ENCODE peak calls at places on chromosomes 7 and 10, in four cellular contexts. W, S, P and X are unnamed samples.

GRCh38 chr10:1706711-1707110 is 30.6 kb downstream of the ADARB2 start:
- DNase-seq in S (no peak), W (no peak), P (no peak), X (no peak)

GRCh38 chr10:91838199-91838598 is 40.0 kb downstream of the TNKS2 start:
- DNase-seq in S (peak; percentile 9), P (no peak), W (no peak), X (no peak)

GRCh38 chr7:45979275-45980180 is 58.5 kb upstream of the IGFBP3 start:
- DNase-seq in W (no peak), P (no peak), S (no peak), X (no peak)

GRCh38 chr10:11563936-11564335 is 47.5 kb downstream of the USP6NL start:
- DNase-seq in P (no peak), W (no peak), S (no peak), X (peak; percentile 44)

GRCh38 chr10:112958275-112958995 is 8.4 kb downstream of the TCF7L2 start:
- DNase-seq in W (no peak), S (no peak), P (peak; percentile 97), X (no peak)

GRCh38 chr10:95356-96115 is 39.7 kb upstream of the ZMYND11 start:
- DNase-seq in P (no peak), S (no peak), W (no peak), X (no peak)

GRCh38 chr7:50595538-50596102 is 30.4 kb upstream of the DDC start:
- DNase-seq in S (peak; percentile 44), W (no peak), P (peak; percentile 34), X (peak; percentile 29)

GRCh38 chr10:124864421-124865193 is 63.0 kb downstream of the ABRAXAS2 start:
- DNase-seq in S (no peak), W (no peak), P (no peak), X (no peak)

GRCh38 chr7:16644987-16645592 is 464 bp downstream of the ANKMY2 start:
- DNase-seq in W (no peak), P (no peak), S (peak; percentile 46), X (no peak)

GRCh38 chr7:129517931-129518330 is 15.6 kb downstream of the SMKR1 start:
- DNase-seq in W (no peak), P (no peak), S (no peak), X (no peak)

GRCh38 chr7:20172736-20173334 is 44.3 kb downstream of the MACC1 start:
- DNase-seq in S (peak; percentile 32), P (peak; percentile 40), W (no peak), X (peak; percentile 51)

DNA sequence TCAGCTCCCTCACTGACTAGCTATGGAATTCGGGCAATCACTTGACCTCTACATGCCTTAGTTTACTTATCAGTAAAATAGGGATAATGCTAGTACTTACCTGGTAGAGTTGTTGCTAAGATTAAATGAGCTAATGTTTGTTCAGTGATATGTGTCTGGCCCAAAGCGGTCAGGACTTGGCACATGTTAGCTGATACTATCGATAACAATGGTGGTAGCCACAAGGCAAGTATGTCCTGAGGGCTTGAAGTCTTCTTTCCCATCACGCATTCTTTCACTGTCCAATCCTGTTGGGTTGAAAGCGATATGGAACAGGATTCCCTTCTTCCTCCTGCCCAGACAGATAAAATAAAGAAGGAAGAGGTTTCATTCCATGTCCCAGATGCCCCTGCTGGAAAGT is 25.5 kb upstream of the MXI1 start:
- DNase-seq in S (no peak), P (no peak), W (no peak), X (no peak)
- H3K9me1 ChIP-seq in S (no peaks in the 10 kb centered on the region), P (no peaks in the 10 kb centered on the region), W (no peaks in the 10 kb centered on the region), X (no peaks in the 10 kb centered on the region)

DNA sequence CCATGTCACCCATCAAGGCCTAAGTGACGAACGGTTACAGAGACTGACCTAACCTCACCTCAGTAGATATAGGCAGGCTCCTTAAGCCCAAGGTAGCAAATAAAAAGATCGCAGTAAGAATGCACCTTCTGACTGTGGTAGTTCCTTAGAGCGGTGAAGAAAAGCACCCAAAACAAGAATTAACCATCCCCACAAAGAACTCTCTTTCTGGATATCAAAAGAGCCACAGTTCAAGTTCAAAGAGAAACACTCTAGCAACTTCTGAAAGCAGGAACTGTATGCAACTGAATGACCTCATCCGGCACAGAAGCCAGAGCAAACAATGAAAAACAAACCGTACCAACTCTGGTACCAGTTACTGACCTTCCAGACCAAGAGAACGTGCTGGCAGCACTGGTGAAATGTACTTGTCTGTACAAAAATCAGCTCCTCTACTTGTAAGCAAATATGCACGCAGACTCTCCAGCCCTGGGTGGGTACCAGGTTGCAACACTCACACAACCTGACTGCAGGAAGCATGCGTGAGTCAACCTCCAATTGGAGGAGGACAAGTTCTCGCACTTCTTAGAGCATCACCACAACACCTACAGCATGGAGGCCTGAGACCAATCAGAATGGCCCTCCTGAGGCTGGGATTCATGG is 202.7 kb downstream of the FAM107B start:
- DNase-seq in P (peak; percentile 59), S (no peak), W (no peak), X (peak; percentile 87)
- H3K4me3 ChIP-seq in P (no peak overlapping the region), S (no peak overlapping the region), W (no peak overlapping the region), X (no peak overlapping the region)

DNA sequence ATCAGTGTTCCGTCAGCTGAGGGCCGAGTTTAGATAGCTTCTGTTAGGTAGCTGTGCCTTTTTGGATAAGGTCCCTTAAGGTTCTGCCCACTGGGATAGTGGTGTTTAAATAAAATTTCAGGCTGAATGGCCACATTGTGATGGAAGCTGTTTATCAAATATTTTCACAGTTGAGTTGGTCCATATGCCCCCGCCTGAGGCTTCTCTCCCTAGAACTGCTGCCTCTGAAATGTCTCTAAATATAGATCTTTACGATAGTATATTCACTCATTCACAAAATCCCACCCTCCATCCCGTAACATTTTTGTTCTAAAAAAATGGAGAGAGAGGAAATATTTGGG is 105.6 kb upstream of the BTBD16 start:
- DNase-seq in P (no peak), W (no peak), S (no peak), X (no peak)
- H3K9me1 ChIP-seq in P (peaks cover 3% of the 10 kb centered on the region), W (no peaks in the 10 kb centered on the region), S (no peaks in the 10 kb centered on the region), X (no peaks in the 10 kb centered on the region)

GRCh38 chr7:102396710-102397019 is 502 bp downstream of the PRKRIP1 start:
- DNase-seq in W (no peak), P (no peak), S (no peak), X (no peak)
- H3K4me3 ChIP-seq in W (peak overlapping the region; percentile 84), P (peak overlapping the region; percentile 75), S (peak overlapping the region; percentile 83), X (peak overlapping the region; percentile 91)

GRCh38 chr10:87781545-87781944 is 36.5 kb downstream of the ATAD1 start:
- DNase-seq in W (no peak), P (no peak), S (no peak), X (no peak)

GRCh38 chr10:87782721-87783120 is 35.3 kb downstream of the ATAD1 start:
- DNase-seq in S (no peak), P (no peak), W (no peak), X (no peak)

GRCh38 chr10:87790185-87790584 is 27.8 kb downstream of the ATAD1 start:
- DNase-seq in P (no peak), S (no peak), W (no peak), X (no peak)

DNA sequence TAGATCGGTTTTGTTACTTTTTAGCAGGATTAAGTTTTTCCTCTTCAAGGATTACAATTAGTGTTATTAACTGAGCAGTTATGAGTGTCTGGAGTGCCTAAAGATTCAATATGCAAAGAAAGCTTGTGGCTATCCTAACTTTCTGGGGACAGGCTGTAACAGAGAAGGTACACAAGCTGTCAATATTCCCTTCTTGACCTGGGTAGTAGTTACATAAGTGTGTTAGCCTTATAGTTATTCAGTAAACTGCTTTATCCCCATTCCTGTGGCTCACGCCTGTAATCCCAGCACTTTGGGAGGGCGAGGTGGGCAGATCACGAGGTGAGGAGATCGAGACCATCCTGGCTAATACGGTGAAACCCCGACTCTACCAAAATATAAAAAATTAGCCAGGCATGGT is 31.6 kb downstream of the ATAD1 start:
- DNase-seq in P (no peak), S (no peak), W (no peak), X (no peak)
- H3K9me1 ChIP-seq in P (peaks cover 12% of the 10 kb centered on the region), S (no peaks in the 10 kb centered on the region), W (no peaks in the 10 kb centered on the region), X (no peaks in the 10 kb centered on the region)

DNA sequence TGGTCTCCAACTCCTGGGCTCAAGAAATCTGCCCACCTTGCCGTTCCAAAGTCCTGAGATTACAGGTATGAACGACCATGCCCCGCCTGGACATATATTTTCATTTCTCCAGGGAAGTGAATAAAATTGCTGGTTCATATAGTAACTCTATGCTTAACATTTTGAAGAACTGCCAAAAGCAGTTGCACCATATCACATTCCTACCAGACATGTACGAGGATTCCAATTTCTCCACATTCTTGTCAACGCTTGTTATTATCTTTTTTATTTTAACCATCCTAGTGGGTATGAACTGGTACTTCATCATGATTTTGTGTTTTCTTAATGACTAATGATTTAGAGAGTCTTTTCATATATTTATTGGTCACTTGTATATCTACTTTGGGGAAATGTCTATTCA is 21.9 kb upstream of the CPN1 start:
- DNase-seq in S (no peak), P (peak; percentile 31), W (no peak), X (no peak)
- H3K4me3 ChIP-seq in S (no peak overlapping the region), P (no peak overlapping the region), W (no peak overlapping the region), X (no peak overlapping the region)

GRCh38 chr7:39199951-39200350 is 222.2 kb downstream of the POU6F2 start:
- DNase-seq in S (no peak), P (no peak), W (no peak), X (no peak)
- H3K9me1 ChIP-seq in S (no peaks in the 10 kb centered on the region), P (no peaks in the 10 kb centered on the region), W (no peaks in the 10 kb centered on the region), X (no peaks in the 10 kb centered on the region)

DNA sequence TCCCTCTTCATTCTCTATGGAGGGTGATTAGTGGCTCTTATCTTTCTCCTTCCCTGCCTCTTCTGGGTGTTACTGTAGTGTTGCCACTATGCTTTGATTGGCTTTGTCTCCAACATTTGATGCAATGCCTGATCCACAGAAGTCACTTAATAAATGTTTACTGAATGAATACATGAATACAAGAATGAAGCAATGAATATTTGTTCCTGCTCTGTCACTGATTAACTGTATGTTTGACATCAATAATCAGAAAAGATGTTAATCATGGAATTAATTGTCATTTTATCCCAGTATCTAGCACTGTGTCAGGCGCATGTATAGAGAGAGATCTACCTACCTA is 4.3 kb downstream of the ANK3 start:
- DNase-seq in S (no peak), P (no peak), W (no peak), X (no peak)
- H3K4me3 ChIP-seq in S (no peak overlapping the region), P (no peak overlapping the region), W (no peak overlapping the region), X (no peak overlapping the region)

DNA sequence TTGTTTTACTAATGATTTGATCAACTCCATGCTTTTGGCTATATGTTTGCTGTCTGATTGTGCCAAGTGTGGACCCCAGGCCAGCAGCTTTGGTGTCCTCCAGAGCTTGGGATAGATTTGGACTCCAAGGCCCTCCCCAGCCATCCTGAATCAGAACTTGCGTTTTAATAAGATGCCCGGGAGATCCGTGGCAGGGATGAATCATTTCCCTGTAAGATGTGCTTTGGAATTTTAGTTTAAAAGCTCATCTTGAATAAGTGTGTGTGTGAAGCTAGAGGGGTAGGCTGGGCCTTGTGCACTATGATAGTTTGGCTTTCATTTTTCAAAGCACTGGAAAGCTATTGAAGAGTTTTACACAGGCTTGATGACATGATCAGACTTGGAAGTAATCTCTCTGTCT is 66.2 kb upstream of the SDK1 start:
- DNase-seq in S (no peak), W (no peak), P (no peak), X (no peak)
- H3K9me1 ChIP-seq in S (no peaks in the 10 kb centered on the region), W (no peaks in the 10 kb centered on the region), P (no peaks in the 10 kb centered on the region), X (no peaks in the 10 kb centered on the region)